ENCODE peak calls at places on chromosomes 11 and 22, in seven cellular contexts. O is cardiac muscle cell, Q is Caco-2, A is Calu3, F is fibroblast of pulmonary artery, G is lung, D is A549. M is an unnamed sample.
A peak's percentile ranks its signal among the peaks of the same experiment; 100 is the strongest.

GRCh38 chr22:44345872-44346271 is 33.1 kb upstream of the SHISAL1 start:
- DNase-seq in A (no peak), O (no peak), F (no peak), D (no peak), Q (no peak), G (no peak), M (no peak)

GRCh38 chr11:34492806-34493414 is 20.7 kb downstream of the ELF5 start:
- DNase-seq in A (peak; percentile 58), D (peak; percentile 75), G (peak; percentile 74), O (peak; percentile 81), Q (peak; percentile 63), F (peak; percentile 71), M (peak; percentile 83)

GRCh38 chr22:37420656-37421467 is 6.4 kb downstream of the ELFN2 start:
- DNase-seq in D (no peak), G (no peak), O (no peak), F (no peak), Q (no peak), A (no peak), M (no peak)

GRCh38 chr11:31794546-31794945 is 16.6 kb downstream of the PAX6 start:
- DNase-seq in A (no peak), Q (no peak), O (no peak), G (no peak), F (no peak), D (no peak), M (no peak)

GRCh38 chr11:126725521-126725920 is 275.0 kb downstream of the KIRREL3 start:
- DNase-seq in D (no peak), F (no peak), G (no peak), Q (no peak), O (no peak), A (no peak), M (no peak)

GRCh38 chr11:74284466-74284865 is 27.0 kb downstream of the P4HA3 start:
- DNase-seq in Q (no peak), O (no peak), F (no peak), G (no peak), A (no peak), D (no peak), M (no peak)

GRCh38 chr11:15289718-15290117 is 175.0 kb downstream of the INSC start:
- DNase-seq in A (no peak), O (no peak), Q (no peak), G (no peak), F (no peak), D (no peak), M (no peak)

GRCh38 chr11:114280696-114281095 is 15.5 kb upstream of the NNMT start:
- DNase-seq in G (peak; percentile 70), A (peak; percentile 78), O (peak; percentile 84), Q (peak; percentile 86), D (peak; percentile 67), F (peak; percentile 92), M (no peak)

GRCh38 chr11:10328314-10329090 is 23.6 kb downstream of the ADM start:
- DNase-seq in G (no peak), A (no peak), D (no peak), F (peak; percentile 63), O (no peak), Q (peak; percentile 73), M (no peak)

GRCh38 chr22:20992056-20992442 is 9.9 kb downstream of the THAP7 start:
- DNase-seq in G (no peak), Q (no peak), D (no peak), A (no peak), F (no peak), O (no peak), M (no peak)

GRCh38 chr11:47980093-47980906 is at the start of gene PTPRJ:
- DNase-seq in Q (peak; percentile 68), A (peak; percentile 52), O (peak; percentile 88), G (peak; percentile 56), D (peak; percentile 73), F (peak; percentile 48), M (no peak)

GRCh38 chr11:35276396-35276795 is 137.4 kb downstream of the CD44 start:
- DNase-seq in F (no peak), D (no peak), Q (no peak), O (no peak), A (peak; percentile 16), G (peak; percentile 46), M (no peak)

GRCh38 chr11:3001496-3001895 is 9.4 kb upstream of the NAP1L4 start:
- DNase-seq in D (no peak), O (no peak), F (no peak), A (no peak), G (no peak), Q (no peak), M (no peak)

GRCh38 chr22:19151329-19152191 is 1.5 kb upstream of the GSC2 start:
- DNase-seq in G (no peak), A (no peak), Q (no peak), F (no peak), D (no peak), O (no peak), M (no peak)

GRCh38 chr11:57515332-57516060 is at the start of gene SLC43A1:
- DNase-seq in Q (peak; percentile 66), O (peak; percentile 74), G (peak; percentile 60), F (peak; percentile 64), D (peak; percentile 65), A (peak; percentile 49), M (no peak)

GRCh38 chr11:69037074-69037473 is 11.7 kb upstream of the TPCN2 start:
- DNase-seq in O (no peak), D (no peak), F (no peak), Q (no peak), A (no peak), G (no peak), M (no peak)

GRCh38 chr11:8867035-8867434 is 44.0 kb upstream of the AKIP1 start:
- DNase-seq in G (no peak), D (no peak), F (peak; percentile 27), O (no peak), Q (no peak), A (no peak), M (no peak)

GRCh38 chr11:1604181-1604580 is 4.1 kb downstream of the KRTAP5-3 start:
- DNase-seq in D (no peak), A (no peak), O (no peak), Q (no peak), G (no peak), F (no peak), M (no peak)

GRCh38 chr22:21632237-21632895 is at the start of gene CCDC116:
- DNase-seq in D (no peak), A (no peak), G (no peak), Q (peak; percentile 67), O (no peak), F (no peak), M (no peak)

GRCh38 chr11:12173111-12173510 is 62.7 kb downstream of the MICAL2 start:
- DNase-seq in D (no peak), G (no peak), O (no peak), F (no peak), A (no peak), Q (no peak), M (no peak)

GRCh38 chr22:37684803-37685615 is 1.1 kb upstream of the NOL12 start:
- DNase-seq in D (no peak), Q (peak; percentile 53), F (no peak), G (no peak), A (no peak), O (no peak), M (no peak)

GRCh38 chr11:96465537-96465936 is 75.7 kb downstream of the JRKL start:
- DNase-seq in D (no peak), Q (no peak), O (peak; percentile 63), F (no peak), G (no peak), A (no peak), M (no peak)

GRCh38 chr11:44943118-44943517 is 7.6 kb downstream of the TP53I11 start:
- DNase-seq in O (no peak), G (peak; percentile 43), F (no peak), D (no peak), A (no peak), Q (no peak), M (no peak)

GRCh38 chr11:16806791-16807190 is 68.3 kb downstream of the C11orf58 start:
- DNase-seq in D (no peak), F (no peak), O (no peak), Q (no peak), A (no peak), G (no peak), M (no peak)

DNA sequence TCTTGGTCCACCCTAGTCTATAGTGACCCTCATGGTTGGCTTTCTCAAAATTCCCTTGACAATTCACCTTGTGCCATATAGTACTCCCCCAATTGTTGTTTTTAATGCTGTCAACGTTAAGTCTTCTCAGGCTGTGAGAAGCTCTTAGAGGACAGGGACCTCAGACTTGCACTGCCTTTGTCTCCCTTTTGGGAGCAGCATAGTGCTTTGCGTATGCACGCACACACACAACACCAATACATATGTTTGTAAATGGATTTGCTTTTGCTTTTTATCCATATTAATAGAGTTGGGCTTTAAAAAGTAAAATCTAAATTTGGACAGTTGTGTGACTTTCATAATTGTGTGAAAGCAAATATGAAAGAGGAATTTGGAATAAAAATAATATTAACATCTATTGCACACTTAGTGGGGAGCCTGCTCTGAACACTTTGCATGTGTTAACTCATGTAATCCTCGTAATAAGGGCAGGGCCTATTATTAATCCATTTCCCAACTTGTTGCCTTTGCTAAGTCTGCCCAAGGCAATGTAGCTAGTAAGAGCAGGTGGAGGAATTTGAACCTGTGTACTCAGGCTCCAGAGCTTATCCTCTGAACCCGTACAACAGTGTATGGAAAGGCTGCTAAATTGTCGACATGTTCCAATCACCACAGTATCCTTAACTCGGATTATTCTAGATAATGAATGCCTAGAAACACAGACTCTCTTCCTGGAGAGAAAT is 257.7 kb upstream of the NARS2 start:
- DNase-seq in F (no peak), Q (no peak), D (no peak), O (no peak), A (no peak), G (no peak), M (no peak)
- TF ChIP-seq CTCF in F (peak; percentile 16), Q (peak; percentile 22), D (peak; percentile 8), O (peak; percentile 38), A (no peak), G (no peak), M (no peak)

GRCh38 chr11:109423114-109423859 is 1.3 kb downstream of the C11orf87 start:
- DNase-seq in G (no peak), F (peak; percentile 15), O (peak; percentile 13), Q (no peak), D (no peak), A (no peak), M (no peak)
- TF ChIP-seq CTCF in G (no peak), F (no peak), O (no peak), Q (no peak), D (no peak), A (no peak), M (no peak)

DNA sequence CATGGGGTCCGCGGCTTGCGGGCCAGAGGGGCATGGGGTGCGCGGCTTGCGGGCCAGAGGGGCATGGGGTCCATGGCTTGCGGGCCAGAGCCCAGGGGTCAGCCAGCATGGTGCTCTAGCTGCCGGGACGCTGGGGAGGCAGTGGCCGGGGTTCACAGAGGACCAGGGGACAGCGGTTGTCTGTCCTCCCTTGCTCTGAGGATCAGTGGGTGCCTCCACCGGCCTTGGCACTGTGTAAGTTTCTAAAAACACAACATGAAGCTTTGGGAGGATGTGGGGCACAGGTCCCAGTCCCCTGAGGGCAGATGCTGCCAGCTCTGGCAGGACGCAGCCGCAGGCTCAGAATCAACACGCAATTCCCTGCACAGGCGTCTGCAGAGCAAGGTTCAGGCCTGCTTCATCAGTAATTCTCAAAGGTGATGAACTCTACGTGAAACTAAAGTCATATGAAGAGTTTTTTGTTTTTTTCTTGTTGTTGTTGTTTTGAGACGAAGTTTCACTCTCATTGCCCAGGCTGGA is 3.0 kb downstream of the MLC1 start:
- DNase-seq in Q (no peak), O (no peak), A (no peak), D (no peak), F (no peak), G (no peak), M (no peak)
- TF ChIP-seq CTCF in Q (no peak), O (no peak), A (no peak), D (no peak), F (no peak), G (no peak), M (no peak)

GRCh38 chr22:31637938-31638618 is 23.9 kb downstream of the PISD start:
- DNase-seq in A (no peak), D (no peak), Q (no peak), G (peak; percentile 61), F (peak; percentile 49), O (no peak), M (no peak)
- TF ChIP-seq CTCF in A (no peak), D (no peak), Q (no peak), G (no peak), F (no peak), O (no peak), M (no peak)

M was measured in omental fat pad.